ENCODE peak calls at places on chromosome 2, in five cellular contexts. F, W, R, T and S are unnamed samples.

GRCh38 chr2:206211657-206212255 is 52.1 kb downstream of the EEF1B2 start:
- DNase-seq in W (peak), R (no peak), T (peak), F (no peak), S (peak)

GRCh38 chr2:10668402-10669012 is 21.3 kb downstream of the NOL10 start:
- DNase-seq in T (peak), R (peak), W (peak), F (peak), S (peak)

GRCh38 chr2:233079473-233079877 is 19.3 kb downstream of the INPP5D start:
- DNase-seq in R (no peak), F (peak), W (no peak), T (no peak), S (no peak)

GRCh38 chr2:207767461-207768167 is 2.1 kb downstream of the FZD5 start:
- DNase-seq in T (peak), W (peak), R (peak), F (peak), S (peak)

GRCh38 chr2:77434880-77435279 is 87.3 kb downstream of the LRRTM4 start:
- DNase-seq in R (no peak), F (no peak), W (no peak), T (no peak), S (no peak)

GRCh38 chr2:203404996-203405395 is 76.8 kb downstream of the ABI2 start:
- DNase-seq in R (no peak), T (peak), F (no peak), W (peak), S (peak)

GRCh38 chr2:205808493-205809121 is 126.3 kb downstream of the NRP2 start:
- DNase-seq in F (no peak), W (no peak), R (no peak), T (no peak), S (no peak)

GRCh38 chr2:85057236-85057635 is 76.0 kb upstream of the TCF7L1 start:
- DNase-seq in R (no peak), F (peak), W (no peak), T (no peak), S (peak)

GRCh38 chr2:66240284-66240683 is 194.6 kb upstream of the MEIS1 start:
- DNase-seq in F (no peak), R (no peak), W (no peak), T (no peak), S (peak)

GRCh38 chr2:173550143-173550542 is 195.5 kb downstream of the CDCA7 start:
- DNase-seq in R (peak), T (peak), W (peak), F (no peak), S (peak)

GRCh38 chr2:62305421-62306176 is 109.7 kb downstream of the B3GNT2 start:
- DNase-seq in R (no peak), F (peak), W (no peak), T (no peak), S (no peak)

GRCh38 chr2:222798528-222798927 is 62.3 kb upstream of the ACSL3 start:
- DNase-seq in R (no peak), F (no peak), W (no peak), T (no peak), S (no peak)

GRCh38 chr2:102839668-102840388 is 78.0 kb downstream of the TMEM182 start:
- DNase-seq in F (peak), W (peak), T (peak), R (peak), S (peak)

GRCh38 chr2:109203246-109204011 is 74.4 kb downstream of the SH3RF3 start:
- DNase-seq in T (no peak), F (no peak), W (no peak), R (no peak), S (no peak)

GRCh38 chr2:10332402-10333246 is 29.9 kb downstream of the HPCAL1 start:
- DNase-seq in R (no peak), T (no peak), F (peak), W (no peak), S (no peak)

GRCh38 chr2:218400167-218400929 is 680 bp downstream of the CTDSP1 start:
- DNase-seq in T (peak), F (peak), W (peak), R (peak), S (no peak)

GRCh38 chr2:207491954-207492353 is 37.8 kb upstream of the CREB1 start:
- DNase-seq in W (no peak), T (no peak), R (no peak), F (no peak), S (no peak)

GRCh38 chr2:164589522-164589921 is 31.8 kb downstream of the GRB14 start:
- DNase-seq in T (peak), R (no peak), W (peak), F (no peak), S (peak)

GRCh38 chr2:233449071-233449901 is 95.0 kb downstream of the DGKD start:
- DNase-seq in T (peak), F (no peak), W (peak), R (peak), S (peak)

GRCh38 chr2:166384774-166385173 is 9.0 kb upstream of the SCN9A start:
- DNase-seq in F (no peak), W (peak), R (no peak), T (peak), S (peak)

GRCh38 chr2:128372621-128373341 is 54.1 kb upstream of the HS6ST1 start:
- DNase-seq in T (no peak), F (peak), W (no peak), R (no peak), S (no peak)

GRCh38 chr2:233051241-233052149 is 8.6 kb upstream of the INPP5D start:
- DNase-seq in T (peak), R (no peak), F (no peak), W (peak), S (peak)

GRCh38 chr2:13654416-13654815 is 937.7 kb downstream of the TRIB2 start:
- DNase-seq in R (no peak), T (no peak), F (no peak), W (peak), S (no peak)

GRCh38 chr2:154402138-154402714 is 296.3 kb upstream of the KCNJ3 start:
- DNase-seq in R (peak), T (peak), F (no peak), W (peak), S (peak)

GRCh38 chr2:150806336-150806735 is 318.9 kb upstream of the RND3 start:
- DNase-seq in R (no peak), W (peak), T (peak), F (no peak), S (no peak)

GRCh38 chr2:38260469-38260868 is 116.6 kb downstream of the ATL2 start:
- DNase-seq in W (no peak), R (no peak), T (no peak), F (peak), S (no peak)

GRCh38 chr2:64173156-64174135 is 29.2 kb upstream of the PELI1 start:
- DNase-seq in F (no peak), W (no peak), R (no peak), T (no peak), S (no peak)

GRCh38 chr2:70697603-70698383 is 70.2 kb downstream of the ADD2 start:
- DNase-seq in W (no peak), T (no peak), R (no peak), F (no peak), S (no peak)

GRCh38 chr2:20185176-20186022 is 39.5 kb downstream of the SDC1 start:
- DNase-seq in R (no peak), W (peak), T (peak), F (no peak), S (no peak)

GRCh38 chr2:201965550-201965949 is 68.1 kb upstream of the FZD7 start:
- DNase-seq in R (no peak), T (no peak), W (no peak), F (no peak), S (no peak)
- TF ChIP-seq CTCF in R (peak), T (no peak), W (peak), F (no peak), S (peak)

GRCh38 chr2:143334837-143335236 is 205.6 kb downstream of the ARHGAP15 start:
- DNase-seq in F (no peak), R (no peak), T (peak), W (peak), S (no peak)

GRCh38 chr2:143333847-143334246 is 204.6 kb downstream of the ARHGAP15 start:
- DNase-seq in W (no peak), T (no peak), R (no peak), F (no peak), S (no peak)

GRCh38 chr2:143329288-143329687 is 200.1 kb downstream of the ARHGAP15 start:
- DNase-seq in F (peak), T (no peak), R (no peak), W (no peak), S (no peak)

GRCh38 chr2:143336719-143337210 is 207.5 kb downstream of the ARHGAP15 start:
- DNase-seq in T (no peak), R (no peak), F (no peak), W (no peak), S (no peak)

GRCh38 chr2:143333168-143333791 is 204.1 kb downstream of the ARHGAP15 start:
- DNase-seq in R (no peak), F (no peak), T (no peak), W (no peak), S (no peak)
- TF ChIP-seq CTCF in R (no peak), F (no peak), T (no peak), W (no peak), S (no peak)

GRCh38 chr2:106193977-106194778 is at the start of gene UXS1:
- DNase-seq in R (peak), T (peak), F (peak), W (peak), S (peak)
- TF ChIP-seq CTCF in R (no peak), T (no peak), F (no peak), W (no peak), S (no peak)

GRCh38 chr2:238160206-238161129 is 1.7 kb downstream of the ERFE start:
- DNase-seq in R (no peak), T (peak), W (no peak), F (peak), S (no peak)

GRCh38 chr2:238159676-238160205 is 971 bp downstream of the ERFE start:
- DNase-seq in R (no peak), T (no peak), F (no peak), W (no peak), S (no peak)

GRCh38 chr2:238157506-238158017 is 1.2 kb upstream of the ERFE start:
- DNase-seq in F (no peak), W (no peak), T (no peak), R (no peak), S (no peak)

GRCh38 chr2:238158018-238158806 is 558 bp upstream of the ERFE start:
- DNase-seq in W (no peak), F (no peak), R (no peak), T (no peak), S (no peak)

GRCh38 chr2:238158807-238159539 is at the start of gene ERFE:
- DNase-seq in F (peak), W (peak), R (peak), T (peak), S (no peak)
- TF ChIP-seq CTCF in F (no peak), W (peak), R (peak), T (peak), S (no peak)

GRCh38 chr2:212249451-212249850 is 289.2 kb downstream of the ERBB4 start:
- DNase-seq in W (peak), R (no peak), F (no peak), T (peak), S (peak)
- TF ChIP-seq CTCF in W (peak), R (peak), F (no peak), T (peak), S (peak)

GRCh38 chr2:8646731-8647461 is 35.0 kb upstream of the ID2 start:
- DNase-seq in F (no peak), T (no peak), W (no peak), R (no peak), S (no peak)
- TF ChIP-seq CTCF in F (no peak), T (no peak), W (no peak), R (no peak), S (no peak)

GRCh38 chr2:39851691-39852110 is 72.6 kb upstream of the THUMPD2 start:
- DNase-seq in F (peak), R (no peak), W (peak), T (peak), S (peak)
- TF ChIP-seq CTCF in F (no peak), R (no peak), W (no peak), T (peak), S (peak)

DNA sequence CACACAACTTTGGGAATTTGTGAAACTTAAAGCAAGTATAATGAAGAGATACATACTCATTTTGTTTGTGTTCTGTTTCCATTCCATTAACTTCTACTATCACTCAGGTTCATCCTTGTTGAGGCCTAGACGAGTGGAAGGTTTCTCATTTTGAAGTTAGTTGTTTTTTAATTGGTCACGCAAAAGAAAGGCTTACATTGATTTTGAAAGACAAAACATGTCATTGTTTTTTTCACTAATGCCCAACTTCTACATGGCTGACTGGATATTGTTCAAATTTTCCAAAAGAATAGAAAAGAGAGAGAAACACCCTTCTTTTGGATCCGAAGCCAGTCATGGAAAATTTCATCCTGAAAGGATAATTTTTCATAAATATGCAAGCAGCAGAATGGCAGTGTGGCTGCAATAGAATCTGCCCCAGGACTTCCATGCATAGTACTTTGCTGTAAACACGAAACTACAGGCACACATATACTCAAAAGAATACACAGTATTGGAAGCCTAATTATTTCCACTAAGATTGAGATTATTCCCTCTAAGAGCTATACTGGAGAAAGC is 27.4 kb downstream of the PRKCE start:
- DNase-seq in W (no peak), R (no peak), F (no peak), T (no peak), S (no peak)
- TF ChIP-seq CTCF in W (no peak), R (no peak), F (no peak), T (no peak), S (no peak)